ENCODE peak calls at places on chromosomes 3 and 15, in five cellular contexts. R is IMR-90, X is H9, W is neuronal stem cell, N is mesendoderm. H is an unnamed sample.

GRCh38 chr3:65919841-65920240 is 118.9 kb downstream of the MAGI1 start:
- DNase-seq in W (no peak), X (no peak), R (peak), N (no peak), H (no peak)

GRCh38 chr3:294096-294495 is 97.5 kb downstream of the CHL1 start:
- DNase-seq in X (no peak), N (no peak), R (no peak), W (no peak), H (no peak)

GRCh38 chr3:122858373-122858772 is 63.5 kb downstream of the SLC49A4 start:
- DNase-seq in X (no peak), N (peak), W (no peak), R (peak), H (no peak)

GRCh38 chr3:179750720-179751328 is 98.0 kb downstream of the USP13 start:
- DNase-seq in W (no peak), R (peak), X (no peak), N (peak), H (no peak)

GRCh38 chr15:100713163-100713867 is 110.9 kb downstream of the ASB7 start:
- DNase-seq in R (peak), N (peak), X (peak), W (no peak), H (no peak)

GRCh38 chr3:16012086-16012485 is 162.4 kb upstream of the GALNT15 start:
- DNase-seq in R (peak), N (no peak), W (no peak), X (no peak), H (no peak)

GRCh38 chr3:16338124-16338523 is 73.1 kb downstream of the OXNAD1 start:
- DNase-seq in N (no peak), X (no peak), R (no peak), W (no peak), H (no peak)

GRCh38 chr3:169128579-169128978 is 534.9 kb downstream of the MECOM start:
- DNase-seq in R (no peak), W (no peak), N (no peak), X (no peak), H (no peak)

GRCh38 chr3:157376596-157377300 is 59.9 kb upstream of the PTX3 start:
- DNase-seq in R (no peak), N (no peak), X (no peak), W (peak), H (no peak)

GRCh38 chr3:150254199-150254786 is 153.8 kb upstream of the TSC22D2 start:
- DNase-seq in W (no peak), N (no peak), X (no peak), R (no peak), H (no peak)

GRCh38 chr15:50051811-50052419 is 67.1 kb downstream of the ATP8B4 start:
- DNase-seq in W (peak), N (peak), X (peak), R (peak), H (no peak)

GRCh38 chr3:56001991-56002390 is 466.3 kb downstream of the ERC2 start:
- DNase-seq in R (no peak), W (no peak), N (no peak), X (no peak), H (no peak)

GRCh38 chr3:122183893-122184590 is 574 bp downstream of the CASR start:
- DNase-seq in N (peak), X (peak), R (no peak), W (no peak), H (peak)

GRCh38 chr3:39196671-39197446 is 4.5 kb upstream of the XIRP1 start:
- DNase-seq in X (no peak), N (peak), R (peak), W (no peak), H (no peak)

GRCh38 chr3:8445861-8446260 is 55.8 kb upstream of the LMCD1 start:
- DNase-seq in W (no peak), N (no peak), X (no peak), R (peak), H (no peak)

GRCh38 chr15:92747047-92747446 is 91.5 kb upstream of the FAM174B start:
- DNase-seq in W (no peak), N (peak), X (peak), R (no peak), H (no peak)

GRCh38 chr3:192933779-192934456 is 16.3 kb upstream of the MB21D2 start:
- DNase-seq in R (peak), X (no peak), N (no peak), W (no peak), H (no peak)

GRCh38 chr3:175184392-175184791 is 325.3 kb downstream of the NAALADL2 start:
- DNase-seq in R (no peak), W (no peak), N (no peak), X (no peak), H (no peak)

GRCh38 chr3:156433910-156434309 is 121.0 kb downstream of the SSR3 start:
- DNase-seq in N (no peak), W (no peak), R (peak), X (no peak), H (no peak)

GRCh38 chr3:43024183-43024865 is 45.2 kb downstream of the GASK1A start:
- DNase-seq in R (no peak), W (no peak), X (no peak), N (peak), H (no peak)
- H2AK5ac ChIP-seq in R (no peak), W (no peak), X (no peak), N (no peak), H (peak)

DNA sequence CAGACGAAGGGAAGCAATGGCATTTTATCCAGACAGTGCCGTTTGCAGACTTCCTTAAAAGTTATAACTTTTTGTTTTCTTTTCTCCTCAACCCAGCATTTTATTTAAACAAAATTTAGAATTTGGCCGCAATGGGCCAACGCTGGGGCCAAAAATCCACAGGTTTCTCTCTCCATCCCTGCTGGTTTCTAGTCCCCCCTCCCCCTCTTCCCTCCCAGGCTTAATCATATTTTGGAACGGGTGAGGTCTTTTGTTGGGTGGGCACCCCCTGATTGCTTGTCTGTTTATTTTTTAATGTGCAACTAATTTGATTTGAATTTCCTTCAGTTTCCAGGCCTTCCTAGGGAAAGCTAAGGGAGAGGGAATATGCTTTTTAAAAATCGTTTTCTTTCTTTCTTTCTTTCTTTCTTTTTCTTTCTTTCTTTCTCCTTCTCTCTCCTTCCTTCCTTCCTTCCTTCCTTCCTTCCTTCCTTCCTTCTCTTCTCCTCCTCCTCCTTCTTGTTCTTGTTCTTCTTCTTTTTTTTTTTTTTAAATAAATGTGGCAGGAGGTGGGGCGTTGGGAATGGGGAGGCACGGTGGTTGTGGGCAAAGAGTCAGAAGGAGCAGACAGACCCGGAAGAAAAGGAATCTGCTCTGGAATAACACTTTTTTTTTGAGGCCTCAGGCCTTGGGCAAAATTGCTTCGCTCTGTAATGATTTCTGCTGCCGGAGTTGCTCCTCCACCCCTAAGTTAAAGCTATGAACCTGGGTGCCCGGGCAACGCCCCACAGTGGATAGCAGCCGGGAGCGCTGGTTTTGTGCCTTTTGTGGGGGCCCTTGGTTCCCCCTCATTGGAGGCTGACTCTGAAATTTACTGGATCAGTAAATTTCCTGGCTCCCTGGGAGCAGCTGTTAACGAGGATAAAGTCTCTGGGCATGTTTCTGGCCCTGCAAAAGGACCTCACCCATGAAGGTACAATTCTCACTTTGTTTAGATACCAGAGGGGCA is 1.9 kb downstream of the FNDC3B start:
- DNase-seq in W (no peak), X (no peak), N (peak), R (peak), H (no peak)
- H2AK5ac ChIP-seq in W (no peak), X (no peak), N (no peak), R (peak), H (no peak)

DNA sequence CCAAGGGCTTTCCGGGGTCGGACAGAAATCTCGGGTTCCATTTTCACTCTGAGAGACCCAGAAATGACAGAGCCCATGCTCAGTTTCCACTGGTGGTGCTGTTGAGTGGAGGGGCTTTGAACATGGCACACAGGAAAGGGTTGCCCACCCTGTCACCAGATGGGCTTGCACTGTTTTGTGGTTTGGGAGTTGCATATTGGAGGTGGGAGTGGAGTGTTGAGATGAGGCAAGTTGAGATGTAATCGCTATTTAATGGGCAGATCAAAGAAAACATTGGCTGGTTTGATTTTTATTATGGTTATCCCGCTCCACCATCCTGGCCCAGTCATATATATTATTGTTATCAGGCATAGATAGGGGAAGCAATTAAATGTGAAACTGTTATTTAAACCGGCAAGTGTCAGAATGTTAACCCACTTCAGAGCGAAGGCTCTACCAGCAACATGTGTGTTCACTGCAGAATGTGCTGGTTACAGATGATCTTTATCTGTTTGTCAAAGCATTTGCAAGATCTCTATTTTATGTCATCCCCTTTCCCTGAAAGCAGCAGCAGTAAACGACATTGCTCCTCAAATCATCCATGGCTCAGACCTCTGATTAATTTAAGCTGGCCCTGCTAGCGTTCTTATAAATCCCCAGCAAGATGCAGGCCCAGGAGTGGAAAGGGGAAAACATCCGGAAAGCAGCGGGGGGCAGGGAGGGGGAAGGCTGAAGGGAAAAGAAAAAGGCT is 58.3 kb upstream of the TSEN2 start:
- DNase-seq in N (peak), W (no peak), X (no peak), R (no peak), H (peak)
- H2AK5ac ChIP-seq in N (no peak), W (no peak), X (no peak), R (no peak), H (no peak)

GRCh38 chr15:39130556-39131379 is 450.1 kb upstream of the THBS1 start:
- DNase-seq in N (no peak), R (peak), X (no peak), W (no peak), H (no peak)
- H2AK5ac ChIP-seq in N (no peak), R (peak), X (no peak), W (no peak), H (peak)

DNA sequence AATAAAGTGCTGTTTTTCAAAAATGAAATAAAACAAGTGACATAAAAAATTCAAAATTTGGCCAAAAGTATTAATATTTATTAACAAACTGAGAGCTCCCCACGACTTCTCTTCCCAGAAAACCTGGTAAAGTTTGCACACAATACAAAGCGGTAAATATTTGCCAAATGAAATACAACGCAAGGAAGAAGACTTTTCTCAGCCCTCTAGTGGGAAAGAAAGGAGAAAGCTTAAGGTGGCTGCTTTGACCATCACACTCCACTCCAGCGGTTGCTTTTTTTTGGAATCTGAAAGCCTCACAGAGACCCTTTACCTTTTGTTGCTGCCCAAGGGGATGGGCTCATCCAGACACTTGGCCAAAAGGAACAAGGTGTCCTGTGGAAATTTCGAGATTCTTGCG is 1.1 kb upstream of the GK5 start:
- DNase-seq in X (no peak), W (no peak), N (peak), R (no peak), H (no peak)
- H2AK5ac ChIP-seq in X (no peak), W (no peak), N (no peak), R (no peak), H (no peak)

DNA sequence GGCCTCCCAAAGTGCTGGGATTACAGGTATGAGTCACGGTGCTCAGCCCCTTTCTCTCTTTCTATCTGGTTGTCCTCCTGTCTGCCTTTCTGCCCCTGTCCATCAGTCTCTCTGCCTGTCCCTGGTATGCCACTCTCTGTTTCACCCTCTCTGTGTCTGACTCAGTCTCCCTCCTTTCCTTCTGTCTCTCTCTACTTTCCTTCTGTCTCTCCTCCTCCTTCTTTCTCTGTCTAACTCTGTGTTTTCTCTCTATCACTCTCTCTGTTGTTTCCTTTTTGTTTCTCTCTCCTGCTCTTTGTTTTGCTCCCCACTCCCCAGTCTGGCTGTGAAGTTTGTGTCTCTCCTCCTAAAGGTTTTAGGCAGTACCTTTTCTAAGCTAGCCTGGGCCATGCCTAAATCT is 9.1 kb upstream of the STRA6 start:
- DNase-seq in R (no peak), N (no peak), W (no peak), X (no peak), H (no peak)
- H2AK5ac ChIP-seq in R (no peak), N (no peak), W (peak), X (no peak), H (peak)

DNA sequence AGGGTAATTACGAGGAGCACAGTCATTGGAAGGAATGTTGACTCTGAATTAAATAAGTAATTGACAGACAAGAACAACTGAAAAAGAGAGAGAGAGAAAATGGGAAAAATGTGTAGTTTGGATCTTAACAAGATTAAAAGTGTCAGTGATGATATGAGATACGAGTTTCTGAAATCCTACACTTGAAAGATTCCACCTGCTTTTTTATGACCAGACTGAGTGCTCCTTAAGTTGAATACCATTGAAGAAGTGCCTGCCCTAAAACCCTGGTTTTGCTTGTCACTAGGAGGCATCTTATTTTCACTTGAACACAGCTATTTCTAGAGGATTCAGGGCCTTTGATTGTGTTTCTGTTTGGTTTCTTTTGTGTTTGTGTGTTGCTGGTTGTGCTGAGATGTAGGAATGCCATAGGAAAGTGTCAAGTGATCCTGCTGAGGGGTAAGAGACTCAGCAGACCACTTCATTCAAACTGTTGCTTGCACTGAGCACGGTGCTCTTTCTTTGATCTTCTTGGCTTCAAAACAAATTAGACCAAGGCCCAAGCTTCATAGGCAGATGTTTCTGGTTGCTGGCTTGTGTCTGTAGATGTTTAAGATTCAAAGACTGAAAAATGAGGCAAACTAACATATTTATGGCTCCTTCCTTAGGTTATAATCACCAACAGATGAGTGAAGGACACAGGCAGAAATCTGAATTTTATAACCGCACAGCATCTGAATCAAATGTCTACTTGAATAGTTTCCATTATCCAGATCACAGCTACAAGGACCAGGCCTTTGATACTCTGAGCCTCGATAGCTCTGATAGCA is 17.2 kb upstream of the ABHD10 start:
- DNase-seq in X (no peak), R (no peak), N (peak), W (no peak), H (no peak)
- H2AK5ac ChIP-seq in X (no peak), R (no peak), N (no peak), W (no peak), H (no peak)

GRCh38 chr15:65420975-65421359 is 1.8 kb downstream of the IGDCC4 start:
- DNase-seq in X (no peak), N (no peak), R (no peak), W (no peak), H (no peak)
- H2AK5ac ChIP-seq in X (no peak), N (peak), R (no peak), W (peak), H (no peak)

DNA sequence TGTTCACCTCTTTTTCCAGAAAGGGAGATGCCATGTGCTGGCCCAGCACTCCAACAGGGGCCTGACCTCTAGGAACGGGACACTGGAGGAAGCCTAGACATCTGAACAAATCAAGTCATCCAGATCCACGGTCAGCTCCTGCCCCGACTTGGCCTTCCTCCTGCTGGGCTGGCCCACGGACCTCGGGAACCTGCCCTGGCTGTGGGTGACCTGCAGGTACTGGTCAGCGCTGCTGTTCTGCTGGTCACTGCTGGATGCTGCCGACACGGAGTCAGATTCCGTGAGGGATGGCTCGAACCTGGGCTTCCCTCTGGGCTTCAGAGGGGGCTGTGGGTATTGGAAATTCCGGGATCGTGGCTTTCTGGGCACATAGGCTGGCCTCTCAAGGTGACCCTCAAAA is 8.4 kb upstream of the STARD5 start:
- DNase-seq in N (no peak), R (no peak), X (peak), W (no peak), H (no peak)
- H2AK5ac ChIP-seq in N (no peak), R (no peak), X (no peak), W (peak), H (no peak)

GRCh38 chr15:99442268-99442897 is 123.4 kb upstream of the MEF2A start:
- DNase-seq in R (peak), X (no peak), W (no peak), N (peak), H (no peak)
- H2AK5ac ChIP-seq in R (peak), X (no peak), W (no peak), N (no peak), H (no peak)

H was measured in H1.